ENCODE peak calls at places on chromosomes 12 and 14, in six cellular contexts. Z is GM20000, G is endothelial cell, W is neural crest cell, A is NCI-H226, F is cardiac muscle cell. H is an unnamed sample.

GRCh38 chr12:77231548-77231947 is 166.2 kb upstream of the E2F7 start:
- DNase-seq in A (peak), Z (no peak), W (no peak), F (peak), G (no peak), H (no peak)

GRCh38 chr12:101338087-101338486 is 58.2 kb downstream of the UTP20 start:
- DNase-seq in W (no peak), G (no peak), A (no peak), Z (no peak), F (no peak), H (no peak)

GRCh38 chr12:1523558-1524050 is 70.8 kb downstream of the FBXL14 start:
- DNase-seq in F (no peak), A (no peak), G (peak), W (no peak), Z (no peak), H (no peak)

GRCh38 chr12:127677537-127678131 is 589.3 kb upstream of the TMEM132C start:
- DNase-seq in G (peak), Z (peak), W (peak), A (no peak), F (peak), H (peak)

GRCh38 chr12:111446044-111446581 is 40.4 kb downstream of the SH2B3 start:
- DNase-seq in F (peak), A (peak), G (peak), W (no peak), Z (no peak), H (no peak)

GRCh38 chr12:69059465-69060457 is 126.8 kb upstream of the CPM start:
- DNase-seq in A (peak), G (no peak), Z (no peak), W (no peak), F (peak), H (no peak)

GRCh38 chr14:31270196-31270772 is 62.7 kb upstream of the HECTD1 start:
- DNase-seq in F (peak), Z (no peak), W (no peak), A (peak), G (no peak), H (no peak)

GRCh38 chr12:31204995-31205582 is 120.9 kb downstream of the SINHCAF start:
- DNase-seq in F (peak), A (peak), G (no peak), W (no peak), Z (peak), H (no peak)

GRCh38 chr12:26614217-26614616 is 218.8 kb downstream of the ITPR2 start:
- DNase-seq in G (peak), A (no peak), W (peak), Z (peak), F (peak), H (peak)

GRCh38 chr14:28515571-28515970 is 251.0 kb upstream of the FOXG1 start:
- DNase-seq in A (no peak), Z (no peak), W (no peak), F (peak), G (peak), H (no peak)

GRCh38 chr12:56071648-56072047 is 8.3 kb upstream of the ERBB3 start:
- DNase-seq in Z (no peak), G (no peak), F (peak), W (no peak), A (peak), H (no peak)

GRCh38 chr12:132783917-132784531 is 22.4 kb upstream of the ANKLE2 start:
- DNase-seq in A (no peak), Z (no peak), G (no peak), W (no peak), F (no peak), H (no peak)

GRCh38 chr14:56555921-56556570 is 23.6 kb upstream of the TMEM260 start:
- DNase-seq in W (no peak), A (no peak), F (peak), Z (no peak), G (no peak), H (peak)

GRCh38 chr14:55721353-55721752 is 141.3 kb downstream of the KTN1 start:
- DNase-seq in W (no peak), F (peak), G (no peak), Z (no peak), A (peak), H (no peak)

GRCh38 chr14:37060496-37061260 is 111.7 kb downstream of the SLC25A21 start:
- DNase-seq in A (no peak), F (no peak), G (no peak), Z (no peak), W (no peak), H (no peak)

GRCh38 chr14:37587881-37588666 is 7.0 kb downstream of the FOXA1 start:
- DNase-seq in W (no peak), A (no peak), F (no peak), Z (no peak), G (peak), H (no peak)

GRCh38 chr12:95788637-95789036 is 1.9 kb downstream of the NTN4 start:
- DNase-seq in G (no peak), F (peak), A (peak), W (no peak), Z (no peak), H (no peak)

GRCh38 chr14:67940894-67941455 is 121.4 kb downstream of the RAD51B start:
- DNase-seq in W (no peak), G (no peak), A (no peak), F (peak), Z (no peak), H (peak)

GRCh38 chr12:10652192-10652591 is 21.7 kb downstream of the STYK1 start:
- DNase-seq in F (peak), G (no peak), Z (no peak), W (no peak), A (no peak), H (no peak)

GRCh38 chr12:111413442-111414086 is 7.8 kb downstream of the SH2B3 start:
- DNase-seq in Z (no peak), G (no peak), W (no peak), A (peak), F (peak), H (no peak)

GRCh38 chr14:100307215-100308111 is 1.2 kb upstream of the SLC25A29 start:
- DNase-seq in F (no peak), G (peak), W (peak), A (no peak), Z (no peak), H (no peak)

GRCh38 chr14:58777541-58777979 is 139.8 kb downstream of the DACT1 start:
- DNase-seq in A (no peak), F (no peak), G (no peak), Z (no peak), W (peak), H (no peak)

GRCh38 chr12:56528836-56529235 is 7.2 kb downstream of the RBMS2 start:
- DNase-seq in A (peak), F (peak), Z (no peak), G (no peak), W (no peak), H (no peak)

GRCh38 chr14:90319173-90319572 is 12.6 kb downstream of the NRDE2 start:
- DNase-seq in F (no peak), Z (no peak), G (no peak), W (no peak), A (no peak), H (no peak)

GRCh38 chr14:96754162-96754844 is 42.9 kb upstream of the VRK1 start:
- DNase-seq in F (no peak), Z (no peak), G (no peak), A (peak), W (no peak), H (no peak)

GRCh38 chr12:124928912-124929530 is 14.6 kb upstream of the UBC start:
- DNase-seq in A (no peak), W (no peak), F (no peak), Z (no peak), G (no peak), H (no peak)

GRCh38 chr12:30725739-30726138 is 29.0 kb downstream of the CAPRIN2 start:
- DNase-seq in A (peak), G (no peak), W (no peak), F (peak), Z (no peak), H (no peak)

GRCh38 chr14:51087024-51087423 is 7.9 kb downstream of the TRIM9 start:
- DNase-seq in F (no peak), G (no peak), W (no peak), Z (no peak), A (peak), H (no peak)

GRCh38 chr14:55609681-55610080 is 29.7 kb downstream of the KTN1 start:
- DNase-seq in F (peak), W (no peak), G (no peak), Z (no peak), A (peak), H (peak)

GRCh38 chr12:107356266-107356936 is 263.1 kb upstream of the CRY1 start:
- DNase-seq in Z (no peak), W (no peak), G (no peak), A (peak), F (peak), H (no peak)

GRCh38 chr12:127767631-127768030 is 499.3 kb upstream of the TMEM132C start:
- DNase-seq in W (no peak), Z (no peak), F (no peak), G (no peak), A (no peak), H (no peak)

GRCh38 chr12:110744697-110745264 is 2.1 kb upstream of the PPP1CC start:
- DNase-seq in F (no peak), Z (no peak), A (peak), G (no peak), W (no peak), H (no peak)

H was measured in neuronal stem cell.